ENCODE peak calls at places on chromosomes 2 and 18, in ten cellular contexts. U, Q, Y, F, L, E, V, T, S and O are unnamed samples.

GRCh38 chr2:151287513-151288250 is 1.8 kb downstream of the NMI start:
- DNase-seq in E (no peak), L (no peak), F (no peak), T (no peak), U (no peak), Q (no peak), Y (no peak), V (no peak), S (no peak), O (no peak)

GRCh38 chr2:179177694-179178093 is 86.9 kb downstream of the SESTD1 start:
- DNase-seq in S (no peak), T (no peak), L (no peak), U (no peak), Q (no peak), V (no peak), Y (no peak), F (no peak), E (no peak), O (no peak)

GRCh38 chr2:217420868-217421267 is 561.0 kb upstream of the TNP1 start:
- DNase-seq in T (no peak), L (no peak), V (no peak), U (no peak), F (no peak), Q (no peak), Y (no peak), S (no peak), E (no peak), O (no peak)

GRCh38 chr18:8686556-8686955 is 18.8 kb upstream of the MTCL1 start:
- DNase-seq in L (no peak), S (no peak), E (no peak), F (no peak), V (no peak), Q (no peak), Y (no peak), U (no peak), T (no peak), O (no peak)

GRCh38 chr2:105324732-105325131 is 4.8 kb downstream of the TGFBRAP1 start:
- DNase-seq in S (no peak), E (peak; percentile 62), U (no peak), F (peak; percentile 19), V (no peak), L (no peak), T (no peak), Q (no peak), Y (no peak), O (peak; percentile 35)

GRCh38 chr2:8212239-8212638 is 469.6 kb upstream of the ID2 start:
- DNase-seq in T (no peak), S (no peak), U (no peak), E (no peak), V (no peak), F (no peak), Y (no peak), Q (no peak), L (no peak), O (no peak)

GRCh38 chr2:197121255-197121654 is 189.3 kb downstream of the ANKRD44 start:
- DNase-seq in E (no peak), S (no peak), Y (no peak), V (no peak), Q (no peak), F (no peak), U (no peak), T (no peak), L (no peak), O (no peak)

GRCh38 chr2:57850415-57851130 is 196.0 kb upstream of the VRK2 start:
- DNase-seq in S (no peak), Q (no peak), Y (peak; percentile 38), T (no peak), V (peak; percentile 42), F (no peak), E (no peak), U (no peak), L (no peak), O (no peak)

GRCh38 chr18:30775629-30776028 is 266.9 kb downstream of the DSC3 start:
- DNase-seq in Y (no peak), E (no peak), V (no peak), T (no peak), S (no peak), U (no peak), Q (peak; percentile 3), L (no peak), F (no peak), O (no peak)

GRCh38 chr2:196798980-196799379 is 503 bp downstream of the GTF3C3 start:
- DNase-seq in L (no peak), Y (no peak), V (no peak), E (no peak), U (no peak), Q (no peak), F (no peak), S (no peak), T (no peak), O (no peak)

GRCh38 chr2:102518170-102518569 is 45.1 kb downstream of the SLC9A4 start:
- DNase-seq in T (no peak), Y (no peak), U (no peak), L (no peak), E (no peak), V (no peak), Q (no peak), F (no peak), S (no peak), O (no peak)

GRCh38 chr2:208175843-208176160 is 12.4 kb upstream of the CRYGA start:
- DNase-seq in Q (no peak), S (no peak), E (no peak), F (no peak), V (no peak), U (no peak), Y (no peak), L (no peak), T (no peak), O (no peak)

GRCh38 chr2:137975280-137976271 is 11.3 kb downstream of the HNMT start:
- DNase-seq in V (no peak), S (no peak), U (peak; percentile 41), F (peak; percentile 47), L (no peak), E (no peak), Y (no peak), Q (no peak), T (no peak), O (peak; percentile 73)
- TF ChIP-seq CTCF in V (no peak), S (no peak), U (no peak), F (no peak), L (no peak), E (no peak), Y (no peak), Q (no peak), T (no peak), O (no peak)

GRCh38 chr2:1729264-1729663 is 15.1 kb downstream of the PXDN start:
- DNase-seq in Y (no peak), S (no peak), E (no peak), T (no peak), U (no peak), V (no peak), Q (no peak), F (no peak), L (no peak), O (no peak)

GRCh38 chr2:1730047-1730937 is 14.0 kb downstream of the PXDN start:
- DNase-seq in Y (peak; percentile 51), Q (no peak), F (peak; percentile 59), E (peak; percentile 89), S (peak; percentile 29), U (no peak), T (peak; percentile 26), L (no peak), V (peak; percentile 75), O (no peak)

GRCh38 chr2:1728821-1729220 is 15.5 kb downstream of the PXDN start:
- DNase-seq in T (no peak), S (no peak), Q (no peak), U (no peak), E (peak; percentile 62), V (peak; percentile 79), Y (peak; percentile 68), F (peak; percentile 74), L (peak; percentile 74), O (peak; percentile 72)

GRCh38 chr2:1731963-1732768 is 12.1 kb downstream of the PXDN start:
- DNase-seq in F (peak; percentile 60), V (peak; percentile 60), Q (no peak), S (peak; percentile 64), Y (no peak), T (peak; percentile 20), E (peak; percentile 92), U (no peak), L (no peak), O (no peak)

DNA sequence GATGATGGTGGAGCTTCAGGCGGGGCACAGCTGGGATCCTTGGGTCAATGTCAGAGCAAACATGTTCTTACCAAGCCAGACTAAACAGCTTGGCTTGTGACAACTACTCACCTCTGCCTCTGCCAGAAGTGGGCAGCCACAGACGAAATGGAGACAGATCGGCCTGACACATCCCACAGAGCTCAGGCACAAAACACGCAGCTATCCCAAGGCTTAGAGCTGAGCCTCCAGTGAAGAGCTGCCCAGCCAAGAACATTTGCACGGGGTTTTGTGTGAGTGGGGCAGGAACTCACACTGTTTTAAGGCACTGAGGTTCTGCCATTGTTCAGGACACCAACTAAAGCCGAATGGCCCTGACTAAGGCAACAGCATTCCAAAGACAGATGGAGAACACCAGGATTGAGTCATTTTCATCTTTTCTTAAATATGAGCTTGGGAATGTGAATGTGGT is 12.8 kb downstream of the PXDN start:
- DNase-seq in E (peak; percentile 86), Q (no peak), T (no peak), F (no peak), Y (no peak), V (no peak), L (no peak), U (no peak), S (no peak), O (no peak)
- H3K4me3 ChIP-seq in E (no peak overlapping the region), Q (no peak overlapping the region), T (no peak overlapping the region), F (no peak overlapping the region), Y (no peak overlapping the region), V (no peak overlapping the region), L (no peak overlapping the region), U (no peak overlapping the region), S (no peak overlapping the region), O (no peak overlapping the region)

DNA sequence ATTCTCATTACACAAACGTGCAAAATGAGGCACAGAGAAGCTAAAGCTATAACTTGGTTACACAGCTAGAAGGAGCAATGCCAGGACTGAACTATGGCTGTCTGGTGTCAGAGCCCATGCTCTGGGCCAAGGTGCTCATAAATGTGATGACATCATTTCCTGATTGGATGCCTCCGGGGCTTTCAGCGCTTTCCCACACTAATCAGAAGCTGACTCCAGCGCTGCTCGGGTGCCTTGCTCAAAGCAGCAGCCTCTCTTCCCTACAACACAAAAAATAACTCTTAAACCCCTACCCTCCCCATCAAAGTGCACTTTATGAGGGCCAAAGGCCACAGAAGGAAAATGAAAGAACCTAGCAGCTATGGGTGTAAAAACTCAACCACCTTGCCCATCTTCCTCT is 90.7 kb downstream of the STK39 start:
- DNase-seq in L (no peak), U (no peak), Y (no peak), F (peak; percentile 27), S (no peak), Q (no peak), T (peak; percentile 33), V (no peak), E (peak; percentile 48), O (peak; percentile 17)
- H3K27ac ChIP-seq in L (no peak overlapping the region), U (no peak overlapping the region), Y (no peak overlapping the region), F (no peak overlapping the region), S (no peak overlapping the region), Q (no peak overlapping the region), T (no peak overlapping the region), V (no peak overlapping the region), E (no peak overlapping the region), O (no peak overlapping the region)

DNA sequence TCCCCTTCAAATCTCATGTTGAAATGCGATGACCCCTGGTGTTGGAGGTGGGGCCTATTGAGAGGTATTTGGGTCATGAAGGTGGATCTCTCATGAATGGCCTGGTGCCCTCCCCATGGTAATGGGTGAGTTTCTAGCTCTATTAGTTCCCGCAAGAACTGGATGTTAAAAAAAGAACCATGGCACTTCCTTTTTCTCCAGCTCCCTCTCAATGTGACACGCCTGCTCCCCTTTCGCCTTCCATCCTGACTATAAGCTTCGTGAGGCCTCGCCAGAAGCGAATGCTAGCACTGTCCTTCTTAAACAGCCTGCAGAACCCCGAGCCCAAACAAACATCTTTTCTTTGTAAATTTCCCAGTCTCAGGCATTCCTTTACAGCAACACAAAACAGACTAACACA is 303.2 kb upstream of the REV1 start:
- DNase-seq in T (no peak), L (no peak), U (no peak), Q (no peak), F (no peak), Y (no peak), V (no peak), E (peak; percentile 20), S (no peak), O (no peak)
- TF ChIP-seq CTCF in T (no peak), L (no peak), U (no peak), Q (no peak), F (no peak), Y (no peak), V (no peak), E (no peak), S (no peak), O (no peak)